ENCODE peak calls at places on chromosomes 6 and 20, in eight cellular contexts. T is fibroblast of mammary gland; U is uterus; R is tibial artery; G is stimulated activated CD8-positive, alpha-beta memory T cell treated with anti-CD3 and anti-CD28 coated beads, Interleukin-15, amount 100 ng/mL, for 24 hours; W is neural crest cell; V is mesothelial cell of epicardium; F is hypothalamus. Q is an unnamed sample.
A peak's percentile ranks its signal among the peaks of the same experiment; 100 is the strongest.

GRCh38 chr20:47493954-47494293 is 7.8 kb upstream of the NCOA3 start:
- DNase-seq in T (no peak), U (no peak), R (no peak), G (no peak), W (no peak), V (no peak), F (no peak), Q (no peak)

GRCh38 chr6:3538536-3538935 is 81.7 kb upstream of the SLC22A23 start:
- DNase-seq in T (no peak), U (no peak), R (no peak), G (no peak), W (no peak), V (no peak), F (no peak), Q (no peak)

GRCh38 chr6:116568851-116569755 is 2.2 kb upstream of the RWDD1 start:
- DNase-seq in T (no peak), U (no peak), R (no peak), G (no peak), W (no peak), V (no peak), F (no peak), Q (no peak)

GRCh38 chr6:149174962-149175361 is 142.6 kb upstream of the TAB2 start:
- DNase-seq in T (no peak), U (no peak), R (no peak), G (no peak), W (no peak), V (no peak), F (no peak), Q (no peak)

GRCh38 chr6:13373488-13373886 is 45.1 kb upstream of the TBC1D7 start:
- DNase-seq in T (no peak), U (no peak), R (no peak), G (no peak), W (no peak), V (no peak), F (no peak), Q (no peak)

GRCh38 chr6:160071805-160072687 is 49.6 kb upstream of the SLC22A1 start:
- DNase-seq in T (no peak), U (no peak), R (no peak), G (no peak), W (no peak), V (no peak), F (no peak), Q (no peak)

GRCh38 chr20:9485614-9486325 is 28.6 kb upstream of the LAMP5 start:
- DNase-seq in T (no peak), U (no peak), R (no peak), G (no peak), W (no peak), V (no peak), F (no peak), Q (no peak)

GRCh38 chr20:63059684-63060056 is 52.9 kb upstream of the BHLHE23 start:
- DNase-seq in T (no peak), U (no peak), R (peak; percentile 50), G (no peak), W (no peak), V (no peak), F (no peak), Q (no peak)

GRCh38 chr6:13413466-13413862 is 73.9 kb downstream of the GFOD1 start:
- DNase-seq in T (peak; percentile 34), U (no peak), R (peak; percentile 95), G (no peak), W (no peak), V (no peak), F (no peak), Q (no peak)

GRCh38 chr6:223763-224162 is 68.5 kb upstream of the DUSP22 start:
- DNase-seq in T (peak; percentile 42), U (no peak), R (no peak), G (no peak), W (no peak), V (no peak), F (no peak), Q (no peak)

GRCh38 chr6:41504526-41505021 is 41.6 kb upstream of the FOXP4 start:
- DNase-seq in T (no peak), U (no peak), R (no peak), G (no peak), W (no peak), V (no peak), F (no peak), Q (no peak)

GRCh38 chr6:38688579-38689087 is 14.3 kb downstream of the GLO1 start:
- DNase-seq in T (no peak), U (no peak), R (no peak), G (no peak), W (no peak), V (no peak), F (no peak), Q (no peak)

GRCh38 chr6:125314019-125314581 is 12.3 kb upstream of the HDDC2 start:
- DNase-seq in T (peak; percentile 75), U (peak; percentile 37), R (peak; percentile 84), G (no peak), W (peak; percentile 61), V (peak; percentile 37), F (peak; percentile 77), Q (peak; percentile 48)

GRCh38 chr6:131816869-131817268 is 9.0 kb downstream of the ENPP1 start:
- DNase-seq in T (no peak), U (no peak), R (no peak), G (no peak), W (no peak), V (no peak), F (no peak), Q (no peak)

GRCh38 chr6:163186527-163186926 is 228.0 kb upstream of the QKI start:
- DNase-seq in T (no peak), U (no peak), R (no peak), G (no peak), W (no peak), V (no peak), F (no peak), Q (no peak)

GRCh38 chr6:89145962-89146747 is at the start of gene PM20D2:
- DNase-seq in T (peak; percentile 29), U (peak; percentile 52), R (peak; percentile 83), G (peak; percentile 49), W (peak; percentile 40), V (peak; percentile 37), F (peak; percentile 69), Q (no peak)

GRCh38 chr6:149224399-149224798 is 93.1 kb upstream of the TAB2 start:
- DNase-seq in T (no peak), U (no peak), R (no peak), G (no peak), W (no peak), V (no peak), F (no peak), Q (no peak)

GRCh38 chr6:54694928-54695532 is 151.5 kb upstream of the FAM83B start:
- DNase-seq in T (no peak), U (no peak), R (no peak), G (no peak), W (no peak), V (no peak), F (no peak), Q (no peak)

Q was measured in LNCaP clone FGC.